ENCODE peak calls at places on chromosomes 16 and 17, in nine cellular contexts. E is IMR-90; T is activated CD4-positive, alpha-beta T cell treated with anti-CD3 and anti-CD28 coated beads for 36 hours; Z is activated T-cell treated with anti-CD3 and anti-CD28 coated beads for 1 hour; S is stimulated activated CD4-positive, alpha-beta T cell treated with anti-CD3 and anti-CD28 coated beads, Interleukin-4, amount 100 ng/mL, for 4 hours; J is right cardiac atrium; C is SJSA1; A is non-pigmented ciliary epithelial cell; B is EL. R is an unnamed sample.

GRCh38 chr17:67021196-67021595 is 23.2 kb upstream of the CACNG1 start:
- DNase-seq in E (no peak), T (no peak), Z (no peak), S (no peak), J (no peak), C (no peak), A (no peak), B (no peak), R (no peak)

GRCh38 chr16:68089067-68089466 is 3.9 kb downstream of the NFATC3 start:
- DNase-seq in E (no peak), T (no peak), Z (no peak), S (no peak), J (no peak), C (no peak), A (no peak), B (no peak), R (no peak)

GRCh38 chr17:71759422-71760060 is 361.3 kb upstream of the SOX9 start:
- DNase-seq in E (peak), T (no peak), Z (no peak), S (no peak), J (no peak), C (no peak), A (no peak), B (no peak), R (no peak)

GRCh38 chr17:43917348-43918025 is 10.2 kb upstream of the MPP2 start:
- DNase-seq in E (peak), T (peak), Z (peak), S (peak), J (peak), C (peak), A (no peak), B (no peak), R (peak)

GRCh38 chr17:52831536-52831935 is 673.0 kb upstream of the CA10 start:
- DNase-seq in E (no peak), T (no peak), Z (no peak), S (no peak), J (no peak), C (no peak), A (no peak), B (no peak), R (no peak)

GRCh38 chr17:48378696-48379095 is 51.3 kb downstream of the SKAP1 start:
- DNase-seq in E (no peak), T (no peak), Z (no peak), S (no peak), J (no peak), C (no peak), A (no peak), B (no peak), R (no peak)

GRCh38 chr17:82070611-82071010 is 5.0 kb upstream of the DUS1L start:
- DNase-seq in E (no peak), T (no peak), Z (no peak), S (no peak), J (no peak), C (no peak), A (no peak), B (no peak), R (no peak)

GRCh38 chr16:22181843-22182242 is 19.5 kb downstream of the SDR42E2 start:
- DNase-seq in E (no peak), T (no peak), Z (no peak), S (no peak), J (no peak), C (no peak), A (no peak), B (no peak), R (no peak)

GRCh38 chr16:84924339-84925091 is 86.8 kb downstream of the ZDHHC7 start:
- DNase-seq in E (no peak), T (no peak), Z (no peak), S (no peak), J (peak), C (no peak), A (no peak), B (no peak), R (no peak)

GRCh38 chr17:73630531-73630930 is 13.7 kb downstream of the SDK2 start:
- DNase-seq in E (no peak), T (no peak), Z (no peak), S (no peak), J (no peak), C (no peak), A (no peak), B (no peak), R (no peak)

GRCh38 chr16:12377497-12377896 is 401.0 kb downstream of the SNX29 start:
- DNase-seq in E (no peak), T (peak), Z (no peak), S (no peak), J (no peak), C (no peak), A (no peak), B (no peak), R (no peak)

GRCh38 chr17:18038149-18038850 is 668 bp downstream of the ATPAF2 start:
- DNase-seq in E (peak), T (peak), Z (no peak), S (no peak), J (no peak), C (no peak), A (no peak), B (peak), R (peak)

GRCh38 chr16:80751167-80751566 is 53.2 kb downstream of the CDYL2 start:
- DNase-seq in E (peak), T (no peak), Z (no peak), S (no peak), J (no peak), C (no peak), A (no peak), B (peak), R (no peak)

GRCh38 chr16:27748868-27749546 is 199.1 kb downstream of the KATNIP start:
- DNase-seq in E (peak), T (peak), Z (peak), S (peak), J (peak), C (peak), A (peak), B (peak), R (peak)

GRCh38 chr17:57009737-57010445 is 32.0 kb downstream of the SCPEP1 start:
- DNase-seq in E (peak), T (peak), Z (peak), S (peak), J (peak), C (no peak), A (no peak), B (peak), R (peak)

R was measured in memory B cell.